ENCODE peak calls at places on chromosomes 16 and 17, in eight cellular contexts. One of them, this sample, is unnamed.

GRCh38 chr17:77212833-77213777 is 72.3 kb downstream of the SEC14L1 start:
- DNase-seq in activated naive CD4-positive, alpha-beta T cell treated with anti-CD3 and anti-CD28 coated beads for 36 hours: no peak
- DNase-seq in myocyte: peak
- DNase-seq in naive thymus-derived CD8-positive, alpha-beta T cell: no peak
- DNase-seq in activated naive CD8-positive, alpha-beta T cell treated with anti-CD3 and anti-CD28 coated beads, Interleukin-2, amount 50 U/mL, for 24 hours: no peak
- DNase-seq in astrocyte: no peak
- DNase-seq in NCI-H187 treated with DMSO at 0.1 percent for 48 hours: no peak
- DNase-seq in cardiac muscle cell: peak
- DNase-seq in this sample: no peak

GRCh38 chr17:7141824-7142223 is 27.2 kb upstream of the ASGR2 start:
- DNase-seq in activated naive CD4-positive, alpha-beta T cell treated with anti-CD3 and anti-CD28 coated beads for 36 hours: no peak
- DNase-seq in myocyte: no peak
- DNase-seq in naive thymus-derived CD8-positive, alpha-beta T cell: no peak
- DNase-seq in activated naive CD8-positive, alpha-beta T cell treated with anti-CD3 and anti-CD28 coated beads, Interleukin-2, amount 50 U/mL, for 24 hours: no peak
- DNase-seq in astrocyte: no peak
- DNase-seq in NCI-H187 treated with DMSO at 0.1 percent for 48 hours: no peak
- DNase-seq in cardiac muscle cell: no peak
- DNase-seq in this sample: no peak

GRCh38 chr17:65547253-65547670 is 14.2 kb downstream of the AXIN2 start:
- DNase-seq in activated naive CD4-positive, alpha-beta T cell treated with anti-CD3 and anti-CD28 coated beads for 36 hours: peak
- DNase-seq in myocyte: peak
- DNase-seq in naive thymus-derived CD8-positive, alpha-beta T cell: no peak
- DNase-seq in activated naive CD8-positive, alpha-beta T cell treated with anti-CD3 and anti-CD28 coated beads, Interleukin-2, amount 50 U/mL, for 24 hours: no peak
- DNase-seq in astrocyte: peak
- DNase-seq in NCI-H187 treated with DMSO at 0.1 percent for 48 hours: no peak
- DNase-seq in cardiac muscle cell: no peak
- DNase-seq in this sample: no peak

GRCh38 chr16:1047123-1047522 is 25.4 kb upstream of the SSTR5 start:
- DNase-seq in activated naive CD4-positive, alpha-beta T cell treated with anti-CD3 and anti-CD28 coated beads for 36 hours: no peak
- DNase-seq in myocyte: no peak
- DNase-seq in naive thymus-derived CD8-positive, alpha-beta T cell: no peak
- DNase-seq in activated naive CD8-positive, alpha-beta T cell treated with anti-CD3 and anti-CD28 coated beads, Interleukin-2, amount 50 U/mL, for 24 hours: no peak
- DNase-seq in astrocyte: no peak
- DNase-seq in NCI-H187 treated with DMSO at 0.1 percent for 48 hours: no peak
- DNase-seq in cardiac muscle cell: no peak
- DNase-seq in this sample: no peak

GRCh38 chr17:45146616-45147101 is 1.6 kb upstream of the HEXIM1 start:
- DNase-seq in activated naive CD4-positive, alpha-beta T cell treated with anti-CD3 and anti-CD28 coated beads for 36 hours: no peak
- DNase-seq in myocyte: no peak
- DNase-seq in naive thymus-derived CD8-positive, alpha-beta T cell: no peak
- DNase-seq in activated naive CD8-positive, alpha-beta T cell treated with anti-CD3 and anti-CD28 coated beads, Interleukin-2, amount 50 U/mL, for 24 hours: no peak
- DNase-seq in astrocyte: peak
- DNase-seq in NCI-H187 treated with DMSO at 0.1 percent for 48 hours: no peak
- DNase-seq in cardiac muscle cell: no peak
- DNase-seq in this sample: peak

GRCh38 chr16:10103096-10103495 is 79.1 kb downstream of the GRIN2A start:
- DNase-seq in activated naive CD4-positive, alpha-beta T cell treated with anti-CD3 and anti-CD28 coated beads for 36 hours: no peak
- DNase-seq in myocyte: no peak
- DNase-seq in naive thymus-derived CD8-positive, alpha-beta T cell: no peak
- DNase-seq in activated naive CD8-positive, alpha-beta T cell treated with anti-CD3 and anti-CD28 coated beads, Interleukin-2, amount 50 U/mL, for 24 hours: no peak
- DNase-seq in astrocyte: peak
- DNase-seq in NCI-H187 treated with DMSO at 0.1 percent for 48 hours: no peak
- DNase-seq in cardiac muscle cell: no peak
- DNase-seq in this sample: no peak

GRCh38 chr16:59604331-59604730 is 870.2 kb upstream of the GOT2 start:
- DNase-seq in activated naive CD4-positive, alpha-beta T cell treated with anti-CD3 and anti-CD28 coated beads for 36 hours: no peak
- DNase-seq in myocyte: no peak
- DNase-seq in naive thymus-derived CD8-positive, alpha-beta T cell: no peak
- DNase-seq in activated naive CD8-positive, alpha-beta T cell treated with anti-CD3 and anti-CD28 coated beads, Interleukin-2, amount 50 U/mL, for 24 hours: no peak
- DNase-seq in astrocyte: no peak
- DNase-seq in NCI-H187 treated with DMSO at 0.1 percent for 48 hours: no peak
- DNase-seq in cardiac muscle cell: no peak
- DNase-seq in this sample: no peak

GRCh38 chr17:81304196-81305015 is 9.3 kb upstream of the SLC38A10 start:
- DNase-seq in activated naive CD4-positive, alpha-beta T cell treated with anti-CD3 and anti-CD28 coated beads for 36 hours: no peak
- DNase-seq in myocyte: no peak
- DNase-seq in naive thymus-derived CD8-positive, alpha-beta T cell: no peak
- DNase-seq in activated naive CD8-positive, alpha-beta T cell treated with anti-CD3 and anti-CD28 coated beads, Interleukin-2, amount 50 U/mL, for 24 hours: no peak
- DNase-seq in astrocyte: no peak
- DNase-seq in NCI-H187 treated with DMSO at 0.1 percent for 48 hours: no peak
- DNase-seq in cardiac muscle cell: no peak
- DNase-seq in this sample: no peak

GRCh38 chr16:57264950-57265371 is 19.5 kb downstream of the PLLP start:
- DNase-seq in activated naive CD4-positive, alpha-beta T cell treated with anti-CD3 and anti-CD28 coated beads for 36 hours: no peak
- DNase-seq in myocyte: no peak
- DNase-seq in naive thymus-derived CD8-positive, alpha-beta T cell: no peak
- DNase-seq in activated naive CD8-positive, alpha-beta T cell treated with anti-CD3 and anti-CD28 coated beads, Interleukin-2, amount 50 U/mL, for 24 hours: no peak
- DNase-seq in astrocyte: no peak
- DNase-seq in NCI-H187 treated with DMSO at 0.1 percent for 48 hours: no peak
- DNase-seq in cardiac muscle cell: no peak
- DNase-seq in this sample: no peak

GRCh38 chr17:75097865-75098264 is 10.1 kb downstream of the SLC16A5 start:
- DNase-seq in activated naive CD4-positive, alpha-beta T cell treated with anti-CD3 and anti-CD28 coated beads for 36 hours: no peak
- DNase-seq in myocyte: no peak
- DNase-seq in naive thymus-derived CD8-positive, alpha-beta T cell: no peak
- DNase-seq in activated naive CD8-positive, alpha-beta T cell treated with anti-CD3 and anti-CD28 coated beads, Interleukin-2, amount 50 U/mL, for 24 hours: no peak
- DNase-seq in astrocyte: no peak
- DNase-seq in NCI-H187 treated with DMSO at 0.1 percent for 48 hours: no peak
- DNase-seq in cardiac muscle cell: no peak
- DNase-seq in this sample: no peak

GRCh38 chr16:72963921-72964320 is 84.0 kb downstream of the ZFHX3 start:
- DNase-seq in activated naive CD4-positive, alpha-beta T cell treated with anti-CD3 and anti-CD28 coated beads for 36 hours: no peak
- DNase-seq in myocyte: no peak
- DNase-seq in naive thymus-derived CD8-positive, alpha-beta T cell: no peak
- DNase-seq in activated naive CD8-positive, alpha-beta T cell treated with anti-CD3 and anti-CD28 coated beads, Interleukin-2, amount 50 U/mL, for 24 hours: no peak
- DNase-seq in astrocyte: peak
- DNase-seq in NCI-H187 treated with DMSO at 0.1 percent for 48 hours: no peak
- DNase-seq in cardiac muscle cell: no peak
- DNase-seq in this sample: no peak

GRCh38 chr16:11994187-11995119 is 17.9 kb downstream of the SNX29 start:
- DNase-seq in activated naive CD4-positive, alpha-beta T cell treated with anti-CD3 and anti-CD28 coated beads for 36 hours: no peak
- DNase-seq in myocyte: no peak
- DNase-seq in naive thymus-derived CD8-positive, alpha-beta T cell: no peak
- DNase-seq in activated naive CD8-positive, alpha-beta T cell treated with anti-CD3 and anti-CD28 coated beads, Interleukin-2, amount 50 U/mL, for 24 hours: no peak
- DNase-seq in astrocyte: no peak
- DNase-seq in NCI-H187 treated with DMSO at 0.1 percent for 48 hours: no peak
- DNase-seq in cardiac muscle cell: no peak
- DNase-seq in this sample: peak

GRCh38 chr17:82266142-82266541 is 7.4 kb downstream of the CSNK1D start:
- DNase-seq in activated naive CD4-positive, alpha-beta T cell treated with anti-CD3 and anti-CD28 coated beads for 36 hours: no peak
- DNase-seq in myocyte: no peak
- DNase-seq in naive thymus-derived CD8-positive, alpha-beta T cell: no peak
- DNase-seq in activated naive CD8-positive, alpha-beta T cell treated with anti-CD3 and anti-CD28 coated beads, Interleukin-2, amount 50 U/mL, for 24 hours: no peak
- DNase-seq in astrocyte: no peak
- DNase-seq in NCI-H187 treated with DMSO at 0.1 percent for 48 hours: no peak
- DNase-seq in cardiac muscle cell: no peak
- DNase-seq in this sample: no peak

GRCh38 chr16:27639588-27640276 is 89.8 kb downstream of the KATNIP start:
- DNase-seq in activated naive CD4-positive, alpha-beta T cell treated with anti-CD3 and anti-CD28 coated beads for 36 hours: peak
- DNase-seq in myocyte: peak
- DNase-seq in naive thymus-derived CD8-positive, alpha-beta T cell: no peak
- DNase-seq in activated naive CD8-positive, alpha-beta T cell treated with anti-CD3 and anti-CD28 coated beads, Interleukin-2, amount 50 U/mL, for 24 hours: peak
- DNase-seq in astrocyte: peak
- DNase-seq in NCI-H187 treated with DMSO at 0.1 percent for 48 hours: no peak
- DNase-seq in cardiac muscle cell: peak
- DNase-seq in this sample: peak

GRCh38 chr16:8581923-8582580 is 8.3 kb downstream of the TMEM114 start:
- DNase-seq in activated naive CD4-positive, alpha-beta T cell treated with anti-CD3 and anti-CD28 coated beads for 36 hours: no peak
- DNase-seq in myocyte: peak
- DNase-seq in naive thymus-derived CD8-positive, alpha-beta T cell: no peak
- DNase-seq in activated naive CD8-positive, alpha-beta T cell treated with anti-CD3 and anti-CD28 coated beads, Interleukin-2, amount 50 U/mL, for 24 hours: no peak
- DNase-seq in astrocyte: no peak
- DNase-seq in NCI-H187 treated with DMSO at 0.1 percent for 48 hours: no peak
- DNase-seq in cardiac muscle cell: no peak
- DNase-seq in this sample: peak

GRCh38 chr17:15412606-15413005 is 54.8 kb downstream of the CDRT4 start:
- DNase-seq in activated naive CD4-positive, alpha-beta T cell treated with anti-CD3 and anti-CD28 coated beads for 36 hours: no peak
- DNase-seq in myocyte: peak
- DNase-seq in naive thymus-derived CD8-positive, alpha-beta T cell: no peak
- DNase-seq in activated naive CD8-positive, alpha-beta T cell treated with anti-CD3 and anti-CD28 coated beads, Interleukin-2, amount 50 U/mL, for 24 hours: no peak
- DNase-seq in astrocyte: no peak
- DNase-seq in NCI-H187 treated with DMSO at 0.1 percent for 48 hours: no peak
- DNase-seq in cardiac muscle cell: no peak
- DNase-seq in this sample: no peak

GRCh38 chr16:2235695-2236361 is 416 bp upstream of the DNASE1L2 start:
- DNase-seq in activated naive CD4-positive, alpha-beta T cell treated with anti-CD3 and anti-CD28 coated beads for 36 hours: no peak
- DNase-seq in myocyte: no peak
- DNase-seq in naive thymus-derived CD8-positive, alpha-beta T cell: no peak
- DNase-seq in activated naive CD8-positive, alpha-beta T cell treated with anti-CD3 and anti-CD28 coated beads, Interleukin-2, amount 50 U/mL, for 24 hours: no peak
- DNase-seq in astrocyte: no peak
- DNase-seq in NCI-H187 treated with DMSO at 0.1 percent for 48 hours: no peak
- DNase-seq in cardiac muscle cell: no peak
- DNase-seq in this sample: no peak

GRCh38 chr17:39835038-39835786 is 28.9 kb downstream of the IKZF3 start:
- DNase-seq in activated naive CD4-positive, alpha-beta T cell treated with anti-CD3 and anti-CD28 coated beads for 36 hours: no peak
- DNase-seq in myocyte: no peak
- DNase-seq in naive thymus-derived CD8-positive, alpha-beta T cell: no peak
- DNase-seq in activated naive CD8-positive, alpha-beta T cell treated with anti-CD3 and anti-CD28 coated beads, Interleukin-2, amount 50 U/mL, for 24 hours: no peak
- DNase-seq in astrocyte: no peak
- DNase-seq in NCI-H187 treated with DMSO at 0.1 percent for 48 hours: no peak
- DNase-seq in cardiac muscle cell: no peak
- DNase-seq in this sample: no peak

GRCh38 chr17:57442914-57443571 is 186.7 kb downstream of the MSI2 start:
- DNase-seq in activated naive CD4-positive, alpha-beta T cell treated with anti-CD3 and anti-CD28 coated beads for 36 hours: peak
- DNase-seq in myocyte: peak
- DNase-seq in naive thymus-derived CD8-positive, alpha-beta T cell: peak
- DNase-seq in activated naive CD8-positive, alpha-beta T cell treated with anti-CD3 and anti-CD28 coated beads, Interleukin-2, amount 50 U/mL, for 24 hours: peak
- DNase-seq in astrocyte: peak
- DNase-seq in NCI-H187 treated with DMSO at 0.1 percent for 48 hours: no peak
- DNase-seq in cardiac muscle cell: peak
- DNase-seq in this sample: peak

GRCh38 chr17:1997146-1997586 is 28.0 kb downstream of the RTN4RL1 start:
- DNase-seq in activated naive CD4-positive, alpha-beta T cell treated with anti-CD3 and anti-CD28 coated beads for 36 hours: no peak
- DNase-seq in myocyte: no peak
- DNase-seq in naive thymus-derived CD8-positive, alpha-beta T cell: no peak
- DNase-seq in activated naive CD8-positive, alpha-beta T cell treated with anti-CD3 and anti-CD28 coated beads, Interleukin-2, amount 50 U/mL, for 24 hours: no peak
- DNase-seq in astrocyte: no peak
- DNase-seq in NCI-H187 treated with DMSO at 0.1 percent for 48 hours: no peak
- DNase-seq in cardiac muscle cell: no peak
- DNase-seq in this sample: no peak

GRCh38 chr17:80986816-80987480 is 4.7 kb upstream of the CHMP6 start:
- DNase-seq in activated naive CD4-positive, alpha-beta T cell treated with anti-CD3 and anti-CD28 coated beads for 36 hours: no peak
- DNase-seq in myocyte: no peak
- DNase-seq in naive thymus-derived CD8-positive, alpha-beta T cell: no peak
- DNase-seq in activated naive CD8-positive, alpha-beta T cell treated with anti-CD3 and anti-CD28 coated beads, Interleukin-2, amount 50 U/mL, for 24 hours: no peak
- DNase-seq in astrocyte: no peak
- DNase-seq in NCI-H187 treated with DMSO at 0.1 percent for 48 hours: no peak
- DNase-seq in cardiac muscle cell: no peak
- DNase-seq in this sample: no peak

GRCh38 chr17:48547839-48548686 is 3.2 kb upstream of the HOXB2 start:
- DNase-seq in activated naive CD4-positive, alpha-beta T cell treated with anti-CD3 and anti-CD28 coated beads for 36 hours: peak
- DNase-seq in myocyte: no peak
- DNase-seq in naive thymus-derived CD8-positive, alpha-beta T cell: peak
- DNase-seq in activated naive CD8-positive, alpha-beta T cell treated with anti-CD3 and anti-CD28 coated beads, Interleukin-2, amount 50 U/mL, for 24 hours: no peak
- DNase-seq in astrocyte: peak
- DNase-seq in NCI-H187 treated with DMSO at 0.1 percent for 48 hours: no peak
- DNase-seq in cardiac muscle cell: no peak
- DNase-seq in this sample: no peak

GRCh38 chr17:78737332-78737731 is 44.7 kb downstream of the CYTH1 start:
- DNase-seq in activated naive CD4-positive, alpha-beta T cell treated with anti-CD3 and anti-CD28 coated beads for 36 hours: no peak
- DNase-seq in myocyte: peak
- DNase-seq in naive thymus-derived CD8-positive, alpha-beta T cell: no peak
- DNase-seq in activated naive CD8-positive, alpha-beta T cell treated with anti-CD3 and anti-CD28 coated beads, Interleukin-2, amount 50 U/mL, for 24 hours: no peak
- DNase-seq in astrocyte: peak
- DNase-seq in NCI-H187 treated with DMSO at 0.1 percent for 48 hours: no peak
- DNase-seq in cardiac muscle cell: no peak
- DNase-seq in this sample: no peak

GRCh38 chr17:44074911-44075285 is 4.4 kb downstream of the G6PC3 start:
- DNase-seq in activated naive CD4-positive, alpha-beta T cell treated with anti-CD3 and anti-CD28 coated beads for 36 hours: no peak
- DNase-seq in myocyte: peak
- DNase-seq in naive thymus-derived CD8-positive, alpha-beta T cell: no peak
- DNase-seq in activated naive CD8-positive, alpha-beta T cell treated with anti-CD3 and anti-CD28 coated beads, Interleukin-2, amount 50 U/mL, for 24 hours: no peak
- DNase-seq in astrocyte: no peak
- DNase-seq in NCI-H187 treated with DMSO at 0.1 percent for 48 hours: no peak
- DNase-seq in cardiac muscle cell: no peak
- DNase-seq in this sample: no peak